ENCODE peak calls at places on chromosomes 7 and 10, in six cellular contexts. G is frontal cortex, A is NCI-H2171, K is foreskin melanocyte, M is T-helper 1 cell, W is A549. V is an unnamed sample.

GRCh38 chr10:78231930-78232329 is 198.3 kb downstream of the RPS24 start:
- DNase-seq in G (no peak), A (no peak), K (no peak), M (no peak), W (no peak), V (no peak)

GRCh38 chr10:16798571-16798970 is 18.7 kb downstream of the RSU1 start:
- DNase-seq in G (no peak), A (no peak), K (no peak), M (no peak), W (no peak), V (no peak)

GRCh38 chr7:83655951-83656556 is 7.1 kb upstream of the SEMA3E start:
- DNase-seq in G (peak; percentile 10), A (no peak), K (peak; percentile 47), M (no peak), W (peak; percentile 13), V (peak; percentile 40)

GRCh38 chr7:142391191-142391992 is 133.5 kb upstream of the PRSS58 start:
- DNase-seq in G (no peak), A (no peak), K (no peak), M (peak; percentile 17), W (no peak), V (no peak)

GRCh38 chr7:39880556-39880955 is 69.5 kb upstream of the CDK13 start:
- DNase-seq in G (no peak), A (no peak), K (no peak), M (no peak), W (no peak), V (no peak)

GRCh38 chr7:43583424-43584199 is 704 bp downstream of the STK17A start:
- DNase-seq in G (peak; percentile 46), A (peak; percentile 40), K (peak; percentile 40), M (peak; percentile 63), W (no peak), V (peak; percentile 41)

GRCh38 chr10:69345890-69346474 is 67.7 kb downstream of the HK1 start:
- DNase-seq in G (no peak), A (no peak), K (no peak), M (no peak), W (no peak), V (no peak)

GRCh38 chr10:110858297-110858934 is 13.3 kb upstream of the PDCD4 start:
- DNase-seq in G (no peak), A (no peak), K (no peak), M (no peak), W (no peak), V (no peak)

GRCh38 chr7:87328281-87328680 is 17.2 kb upstream of the CROT start:
- DNase-seq in G (no peak), A (peak; percentile 18), K (no peak), M (no peak), W (no peak), V (no peak)

GRCh38 chr10:97752956-97753355 is 16.0 kb downstream of the ZFYVE27 start:
- DNase-seq in G (no peak), A (no peak), K (no peak), M (no peak), W (no peak), V (no peak)

GRCh38 chr7:151310578-151310977 is 31.0 kb upstream of the NUB1 start:
- DNase-seq in G (no peak), A (peak; percentile 46), K (no peak), M (no peak), W (peak; percentile 37), V (no peak)

GRCh38 chr10:124642076-124642710 is 102.0 kb downstream of the FAM53B start:
- DNase-seq in G (no peak), A (no peak), K (no peak), M (no peak), W (no peak), V (no peak)

GRCh38 chr7:47474937-47475879 is 106.7 kb downstream of the TNS3 start:
- DNase-seq in G (peak; percentile 64), A (no peak), K (no peak), M (no peak), W (peak; percentile 95), V (no peak)

V was measured in neural crest cell.